ENCODE peak calls at places on chromosomes 5 and 9, in five cellular contexts. B is stimulated activated CD4-positive, alpha-beta T cell treated with anti-CD3 and anti-CD28 coated beads, Interleukin-2, amount 100 ng/mL, for 48 hours; Z is GM18507; U is amniotic epithelial cell; N is IMR-90. P is an unnamed sample.
A peak's percentile ranks its signal among the peaks of the same experiment; 100 is the strongest.

GRCh38 chr5:40879163-40879942 is 29.9 kb upstream of the C7 start:
- DNase-seq in U (peak; percentile 18), B (no peak), N (peak; percentile 45), Z (no peak), P (no peak)

GRCh38 chr5:138932171-138932810 is 57.2 kb upstream of the LRRTM2 start:
- DNase-seq in N (no peak), U (no peak), Z (no peak), B (no peak), P (no peak)

GRCh38 chr5:139210585-139210984 is 12.4 kb upstream of the SIL1 start:
- DNase-seq in Z (no peak), B (no peak), U (no peak), N (no peak), P (no peak)

GRCh38 chr5:1161108-1161831 is 40.1 kb upstream of the SLC6A19 start:
- DNase-seq in B (no peak), N (no peak), Z (no peak), U (no peak), P (no peak)

GRCh38 chr5:173969167-173970049 is 19.6 kb upstream of the C5orf47 start:
- DNase-seq in N (peak; percentile 88), Z (no peak), U (peak; percentile 97), B (no peak), P (no peak)

GRCh38 chr5:36692791-36693763 is 86.7 kb downstream of the SLC1A3 start:
- DNase-seq in U (peak; percentile 64), Z (no peak), N (peak; percentile 53), B (peak; percentile 52), P (no peak)

GRCh38 chr9:94909250-94909894 is 182.9 kb downstream of the AOPEP start:
- DNase-seq in N (no peak), Z (no peak), B (no peak), U (peak; percentile 59), P (no peak)

GRCh38 chr5:57906637-57907036 is 424.0 kb upstream of the ACTBL2 start:
- DNase-seq in Z (no peak), B (no peak), U (no peak), N (no peak), P (no peak)

GRCh38 chr9:105296889-105297288 is 52.4 kb downstream of the SLC44A1 start:
- DNase-seq in U (peak; percentile 96), N (peak; percentile 90), Z (no peak), B (no peak), P (no peak)

GRCh38 chr9:76943071-76943470 is 37.2 kb upstream of the PRUNE2 start:
- DNase-seq in B (no peak), U (no peak), Z (no peak), N (no peak), P (no peak)

GRCh38 chr5:140806834-140807775 is at the start of gene PCDHA4:
- DNase-seq in B (peak; percentile 31), N (no peak), Z (no peak), U (peak; percentile 2), P (no peak)

GRCh38 chr5:117800261-117800660 is 1188.1 kb downstream of the DTWD2 start:
- DNase-seq in N (peak; percentile 51), B (no peak), Z (no peak), U (peak; percentile 98), P (no peak)

GRCh38 chr9:89365532-89365912 is 47.2 kb downstream of the SECISBP2 start:
- DNase-seq in U (no peak), B (no peak), Z (no peak), N (no peak), P (no peak)

GRCh38 chr5:142530904-142531303 is 155.0 kb downstream of the FGF1 start:
- DNase-seq in U (no peak), N (no peak), Z (no peak), B (no peak), P (no peak)